ENCODE peak calls at places on chromosome 12, in four cellular contexts. J is H1, I is GM06990, O is HT1080. V is an unnamed sample.

GRCh38 chr12:110012137-110012536 is 12.9 kb downstream of the ANKRD13A start:
- DNase-seq in J (no peak), I (no peak), O (no peak), V (no peak)

GRCh38 chr12:105960319-105961076 is 178.3 kb downstream of the NUAK1 start:
- DNase-seq in J (no peak), I (no peak), O (peak), V (no peak)

GRCh38 chr12:34033628-34034296 is 11.5 kb downstream of the ALG10 start:
- DNase-seq in J (no peak), I (no peak), O (no peak), V (peak)

GRCh38 chr12:27367078-27367477 is 34.4 kb downstream of the BMAL2 start:
- DNase-seq in J (no peak), I (no peak), O (no peak), V (no peak)

GRCh38 chr12:119841433-119842210 is 35.5 kb downstream of the CIT start:
- DNase-seq in J (no peak), I (no peak), O (peak), V (no peak)

GRCh38 chr12:5511644-5512584 is 80.0 kb downstream of the NTF3 start:
- DNase-seq in J (peak), I (peak), O (no peak), V (no peak)

GRCh38 chr12:116354950-116355779 is 77.7 kb upstream of the MED13L start:
- DNase-seq in J (no peak), I (no peak), O (no peak), V (no peak)

GRCh38 chr12:54384591-54385041 is at the start of gene ZNF385A:
- DNase-seq in J (no peak), I (no peak), O (no peak), V (no peak)

GRCh38 chr12:68499616-68500015 is 111.1 kb upstream of the RAP1B start:
- DNase-seq in J (no peak), I (no peak), O (no peak), V (no peak)

GRCh38 chr12:29103539-29103974 is 45.5 kb upstream of the FAR2 start:
- DNase-seq in J (no peak), I (peak), O (no peak), V (no peak)

GRCh38 chr12:75955251-75955650 is 76.3 kb downstream of the PHLDA1 start:
- DNase-seq in J (no peak), I (no peak), O (no peak), V (no peak)

GRCh38 chr12:125132698-125133400 is 67.6 kb downstream of the AACS start:
- DNase-seq in J (no peak), I (no peak), O (no peak), V (no peak)

GRCh38 chr12:113359939-113360748 is 1.8 kb downstream of the PLBD2 start:
- DNase-seq in J (no peak), I (no peak), O (peak), V (peak)

GRCh38 chr12:124545508-124546418 is 21.6 kb downstream of the NCOR2 start:
- DNase-seq in J (no peak), I (peak), O (peak), V (peak)

GRCh38 chr12:12156116-12156515 is 85.4 kb downstream of the BCL2L14 start:
- DNase-seq in J (no peak), I (no peak), O (no peak), V (no peak)

GRCh38 chr12:27140478-27140969 is 58.1 kb upstream of the C12orf71 start:
- DNase-seq in J (no peak), I (no peak), O (no peak), V (no peak)

GRCh38 chr12:131380961-131381705 is 329.8 kb upstream of the SFSWAP start:
- DNase-seq in J (peak), I (no peak), O (no peak), V (no peak)